ENCODE peak calls at places on chromosomes 6 and 20, in seven cellular contexts. One of them, this sample, is unnamed.
A peak's percentile ranks its signal among the peaks of the same experiment; 100 is the strongest.

GRCh38 chr6:81450180-81450579 is 302.3 kb downstream of the TENT5A start:
- DNase-seq in body of pancreas: no peak
- DNase-seq in NCI-H2081: no peak
- DNase-seq in cardiac fibroblast: peak; percentile 48
- DNase-seq in T-helper 1 cell: no peak
- DNase-seq in stimulated activated CD8-positive, alpha-beta memory T cell treated with anti-CD3 and anti-CD28 coated beads, Interleukin-7, amount 100 ng/mL, for 1 hour: no peak
- DNase-seq in effector CD4-positive, alpha-beta T cell: no peak
- DNase-seq in this sample: no peak

GRCh38 chr6:26300043-26300331 is 65.0 kb upstream of the BTN3A2 start:
- DNase-seq in T-helper 1 cell: no peak
- DNase-seq in stimulated activated CD8-positive, alpha-beta memory T cell treated with anti-CD3 and anti-CD28 coated beads, Interleukin-7, amount 100 ng/mL, for 1 hour: no peak
- DNase-seq in NCI-H2081: no peak
- DNase-seq in effector CD4-positive, alpha-beta T cell: no peak
- DNase-seq in body of pancreas: no peak
- DNase-seq in cardiac fibroblast: no peak
- DNase-seq in this sample: no peak

GRCh38 chr6:116799945-116800344 is 28.9 kb downstream of the GPRC6A start:
- DNase-seq in cardiac fibroblast: no peak
- DNase-seq in T-helper 1 cell: no peak
- DNase-seq in body of pancreas: no peak
- DNase-seq in effector CD4-positive, alpha-beta T cell: no peak
- DNase-seq in stimulated activated CD8-positive, alpha-beta memory T cell treated with anti-CD3 and anti-CD28 coated beads, Interleukin-7, amount 100 ng/mL, for 1 hour: no peak
- DNase-seq in NCI-H2081: no peak
- DNase-seq in this sample: no peak

GRCh38 chr6:62042444-62042843 is 243.6 kb downstream of the KHDRBS2 start:
- DNase-seq in body of pancreas: no peak
- DNase-seq in effector CD4-positive, alpha-beta T cell: no peak
- DNase-seq in cardiac fibroblast: no peak
- DNase-seq in T-helper 1 cell: no peak
- DNase-seq in stimulated activated CD8-positive, alpha-beta memory T cell treated with anti-CD3 and anti-CD28 coated beads, Interleukin-7, amount 100 ng/mL, for 1 hour: no peak
- DNase-seq in NCI-H2081: no peak
- DNase-seq in this sample: no peak

GRCh38 chr6:161446934-161447333 is 173.1 kb upstream of the AGPAT4 start:
- DNase-seq in stimulated activated CD8-positive, alpha-beta memory T cell treated with anti-CD3 and anti-CD28 coated beads, Interleukin-7, amount 100 ng/mL, for 1 hour: no peak
- DNase-seq in T-helper 1 cell: no peak
- DNase-seq in NCI-H2081: no peak
- DNase-seq in body of pancreas: no peak
- DNase-seq in effector CD4-positive, alpha-beta T cell: no peak
- DNase-seq in cardiac fibroblast: no peak
- DNase-seq in this sample: no peak

GRCh38 chr20:63310265-63310971 is 17.4 kb downstream of the COL20A1 start:
- DNase-seq in T-helper 1 cell: no peak
- DNase-seq in effector CD4-positive, alpha-beta T cell: no peak
- DNase-seq in NCI-H2081: no peak
- DNase-seq in stimulated activated CD8-positive, alpha-beta memory T cell treated with anti-CD3 and anti-CD28 coated beads, Interleukin-7, amount 100 ng/mL, for 1 hour: no peak
- DNase-seq in cardiac fibroblast: no peak
- DNase-seq in body of pancreas: no peak
- DNase-seq in this sample: no peak

GRCh38 chr6:121533321-121533841 is 97.9 kb downstream of the GJA1 start:
- DNase-seq in cardiac fibroblast: no peak
- DNase-seq in T-helper 1 cell: no peak
- DNase-seq in effector CD4-positive, alpha-beta T cell: no peak
- DNase-seq in stimulated activated CD8-positive, alpha-beta memory T cell treated with anti-CD3 and anti-CD28 coated beads, Interleukin-7, amount 100 ng/mL, for 1 hour: no peak
- DNase-seq in NCI-H2081: peak; percentile 81
- DNase-seq in body of pancreas: peak; percentile 33
- DNase-seq in this sample: no peak

GRCh38 chr6:16244446-16244845 is 6.1 kb downstream of the GMPR start:
- DNase-seq in stimulated activated CD8-positive, alpha-beta memory T cell treated with anti-CD3 and anti-CD28 coated beads, Interleukin-7, amount 100 ng/mL, for 1 hour: no peak
- DNase-seq in cardiac fibroblast: no peak
- DNase-seq in T-helper 1 cell: no peak
- DNase-seq in body of pancreas: peak; percentile 39
- DNase-seq in NCI-H2081: no peak
- DNase-seq in effector CD4-positive, alpha-beta T cell: no peak
- DNase-seq in this sample: peak; percentile 73

GRCh38 chr6:166586424-166587156 is at the start of gene RAMACL:
- DNase-seq in T-helper 1 cell: no peak
- DNase-seq in cardiac fibroblast: no peak
- DNase-seq in effector CD4-positive, alpha-beta T cell: peak; percentile 30
- DNase-seq in body of pancreas: peak; percentile 62
- DNase-seq in NCI-H2081: peak; percentile 0
- DNase-seq in stimulated activated CD8-positive, alpha-beta memory T cell treated with anti-CD3 and anti-CD28 coated beads, Interleukin-7, amount 100 ng/mL, for 1 hour: no peak
- DNase-seq in this sample: peak; percentile 40

GRCh38 chr20:47713941-47714450 is 71.3 kb downstream of the SULF2 start:
- DNase-seq in stimulated activated CD8-positive, alpha-beta memory T cell treated with anti-CD3 and anti-CD28 coated beads, Interleukin-7, amount 100 ng/mL, for 1 hour: no peak
- DNase-seq in effector CD4-positive, alpha-beta T cell: no peak
- DNase-seq in NCI-H2081: no peak
- DNase-seq in T-helper 1 cell: no peak
- DNase-seq in cardiac fibroblast: peak; percentile 20
- DNase-seq in body of pancreas: no peak
- DNase-seq in this sample: no peak

GRCh38 chr20:36210561-36210960 is 25.7 kb upstream of the AAR2 start:
- DNase-seq in T-helper 1 cell: no peak
- DNase-seq in NCI-H2081: no peak
- DNase-seq in cardiac fibroblast: no peak
- DNase-seq in body of pancreas: no peak
- DNase-seq in effector CD4-positive, alpha-beta T cell: no peak
- DNase-seq in stimulated activated CD8-positive, alpha-beta memory T cell treated with anti-CD3 and anti-CD28 coated beads, Interleukin-7, amount 100 ng/mL, for 1 hour: no peak
- DNase-seq in this sample: no peak

GRCh38 chr6:56096946-56097345 is 150.4 kb downstream of the COL21A1 start:
- DNase-seq in stimulated activated CD8-positive, alpha-beta memory T cell treated with anti-CD3 and anti-CD28 coated beads, Interleukin-7, amount 100 ng/mL, for 1 hour: no peak
- DNase-seq in cardiac fibroblast: no peak
- DNase-seq in body of pancreas: no peak
- DNase-seq in effector CD4-positive, alpha-beta T cell: no peak
- DNase-seq in T-helper 1 cell: no peak
- DNase-seq in NCI-H2081: no peak
- DNase-seq in this sample: no peak

GRCh38 chr20:63830821-63831593 is at the start of gene ZBTB46:
- DNase-seq in body of pancreas: peak; percentile 72
- DNase-seq in cardiac fibroblast: no peak
- DNase-seq in T-helper 1 cell: no peak
- DNase-seq in stimulated activated CD8-positive, alpha-beta memory T cell treated with anti-CD3 and anti-CD28 coated beads, Interleukin-7, amount 100 ng/mL, for 1 hour: no peak
- DNase-seq in NCI-H2081: peak; percentile 60
- DNase-seq in effector CD4-positive, alpha-beta T cell: no peak
- DNase-seq in this sample: peak; percentile 62

GRCh38 chr6:85449388-85449817 is 480 bp upstream of the NT5E start:
- DNase-seq in effector CD4-positive, alpha-beta T cell: no peak
- DNase-seq in stimulated activated CD8-positive, alpha-beta memory T cell treated with anti-CD3 and anti-CD28 coated beads, Interleukin-7, amount 100 ng/mL, for 1 hour: no peak
- DNase-seq in T-helper 1 cell: no peak
- DNase-seq in cardiac fibroblast: peak; percentile 84
- DNase-seq in NCI-H2081: no peak
- DNase-seq in body of pancreas: peak; percentile 12
- DNase-seq in this sample: no peak

GRCh38 chr6:112846711-112847110 is 499.6 kb downstream of the RFPL4B start:
- DNase-seq in NCI-H2081: no peak
- DNase-seq in stimulated activated CD8-positive, alpha-beta memory T cell treated with anti-CD3 and anti-CD28 coated beads, Interleukin-7, amount 100 ng/mL, for 1 hour: no peak
- DNase-seq in body of pancreas: no peak
- DNase-seq in effector CD4-positive, alpha-beta T cell: no peak
- DNase-seq in cardiac fibroblast: no peak
- DNase-seq in T-helper 1 cell: no peak
- DNase-seq in this sample: no peak

GRCh38 chr20:37379967-37380828 is 34.3 kb downstream of the SRC start:
- DNase-seq in stimulated activated CD8-positive, alpha-beta memory T cell treated with anti-CD3 and anti-CD28 coated beads, Interleukin-7, amount 100 ng/mL, for 1 hour: no peak
- DNase-seq in cardiac fibroblast: no peak
- DNase-seq in NCI-H2081: no peak
- DNase-seq in T-helper 1 cell: no peak
- DNase-seq in effector CD4-positive, alpha-beta T cell: no peak
- DNase-seq in body of pancreas: no peak
- DNase-seq in this sample: no peak

GRCh38 chr20:45368221-45368980 is 5.4 kb downstream of the SYS1 start:
- DNase-seq in cardiac fibroblast: no peak
- DNase-seq in effector CD4-positive, alpha-beta T cell: peak; percentile 13
- DNase-seq in body of pancreas: no peak
- DNase-seq in T-helper 1 cell: no peak
- DNase-seq in stimulated activated CD8-positive, alpha-beta memory T cell treated with anti-CD3 and anti-CD28 coated beads, Interleukin-7, amount 100 ng/mL, for 1 hour: no peak
- DNase-seq in NCI-H2081: no peak
- DNase-seq in this sample: no peak

GRCh38 chr6:143575440-143575839 is 63.9 kb upstream of the FUCA2 start:
- DNase-seq in body of pancreas: peak; percentile 48
- DNase-seq in NCI-H2081: peak; percentile 71
- DNase-seq in T-helper 1 cell: peak; percentile 25
- DNase-seq in stimulated activated CD8-positive, alpha-beta memory T cell treated with anti-CD3 and anti-CD28 coated beads, Interleukin-7, amount 100 ng/mL, for 1 hour: peak; percentile 30
- DNase-seq in effector CD4-positive, alpha-beta T cell: peak; percentile 39
- DNase-seq in cardiac fibroblast: peak; percentile 92
- DNase-seq in this sample: peak; percentile 37

GRCh38 chr20:62663484-62664315 is 21.4 kb downstream of the SLCO4A1 start:
- DNase-seq in effector CD4-positive, alpha-beta T cell: no peak
- DNase-seq in T-helper 1 cell: no peak
- DNase-seq in stimulated activated CD8-positive, alpha-beta memory T cell treated with anti-CD3 and anti-CD28 coated beads, Interleukin-7, amount 100 ng/mL, for 1 hour: no peak
- DNase-seq in body of pancreas: no peak
- DNase-seq in cardiac fibroblast: no peak
- DNase-seq in NCI-H2081: no peak
- DNase-seq in this sample: no peak

GRCh38 chr6:118930680-118931079 is 4.3 kb downstream of the MCM9 start:
- DNase-seq in body of pancreas: no peak
- DNase-seq in stimulated activated CD8-positive, alpha-beta memory T cell treated with anti-CD3 and anti-CD28 coated beads, Interleukin-7, amount 100 ng/mL, for 1 hour: no peak
- DNase-seq in NCI-H2081: no peak
- DNase-seq in T-helper 1 cell: no peak
- DNase-seq in effector CD4-positive, alpha-beta T cell: no peak
- DNase-seq in cardiac fibroblast: no peak
- DNase-seq in this sample: no peak

GRCh38 chr6:76162811-76163210 is 90.3 kb upstream of the IMPG1 start:
- DNase-seq in body of pancreas: no peak
- DNase-seq in T-helper 1 cell: no peak
- DNase-seq in NCI-H2081: no peak
- DNase-seq in effector CD4-positive, alpha-beta T cell: no peak
- DNase-seq in cardiac fibroblast: no peak
- DNase-seq in stimulated activated CD8-positive, alpha-beta memory T cell treated with anti-CD3 and anti-CD28 coated beads, Interleukin-7, amount 100 ng/mL, for 1 hour: no peak
- DNase-seq in this sample: no peak

GRCh38 chr20:19210426-19211155 is 1.9 kb upstream of the SLC24A3 start:
- DNase-seq in body of pancreas: no peak
- DNase-seq in cardiac fibroblast: no peak
- DNase-seq in NCI-H2081: no peak
- DNase-seq in effector CD4-positive, alpha-beta T cell: no peak
- DNase-seq in stimulated activated CD8-positive, alpha-beta memory T cell treated with anti-CD3 and anti-CD28 coated beads, Interleukin-7, amount 100 ng/mL, for 1 hour: no peak
- DNase-seq in T-helper 1 cell: no peak
- DNase-seq in this sample: no peak

GRCh38 chr20:5080384-5080877 is 39.3 kb downstream of the PCNA start:
- DNase-seq in NCI-H2081: no peak
- DNase-seq in body of pancreas: peak; percentile 31
- DNase-seq in stimulated activated CD8-positive, alpha-beta memory T cell treated with anti-CD3 and anti-CD28 coated beads, Interleukin-7, amount 100 ng/mL, for 1 hour: no peak
- DNase-seq in T-helper 1 cell: no peak
- DNase-seq in effector CD4-positive, alpha-beta T cell: no peak
- DNase-seq in cardiac fibroblast: peak; percentile 59
- DNase-seq in this sample: peak; percentile 46

GRCh38 chr6:48032156-48032555 is 78.8 kb downstream of the PTCHD4 start:
- DNase-seq in T-helper 1 cell: no peak
- DNase-seq in effector CD4-positive, alpha-beta T cell: no peak
- DNase-seq in NCI-H2081: no peak
- DNase-seq in cardiac fibroblast: peak; percentile 89
- DNase-seq in stimulated activated CD8-positive, alpha-beta memory T cell treated with anti-CD3 and anti-CD28 coated beads, Interleukin-7, amount 100 ng/mL, for 1 hour: no peak
- DNase-seq in body of pancreas: no peak
- DNase-seq in this sample: no peak

GRCh38 chr20:55348201-55348600 is 657.1 kb downstream of the CBLN4 start:
- DNase-seq in T-helper 1 cell: no peak
- DNase-seq in body of pancreas: no peak
- DNase-seq in stimulated activated CD8-positive, alpha-beta memory T cell treated with anti-CD3 and anti-CD28 coated beads, Interleukin-7, amount 100 ng/mL, for 1 hour: no peak
- DNase-seq in effector CD4-positive, alpha-beta T cell: no peak
- DNase-seq in NCI-H2081: no peak
- DNase-seq in cardiac fibroblast: no peak
- DNase-seq in this sample: no peak

GRCh38 chr6:45472383-45472782 is 94.6 kb upstream of the SUPT3H start:
- DNase-seq in body of pancreas: no peak
- DNase-seq in T-helper 1 cell: no peak
- DNase-seq in effector CD4-positive, alpha-beta T cell: no peak
- DNase-seq in cardiac fibroblast: peak; percentile 60
- DNase-seq in stimulated activated CD8-positive, alpha-beta memory T cell treated with anti-CD3 and anti-CD28 coated beads, Interleukin-7, amount 100 ng/mL, for 1 hour: no peak
- DNase-seq in NCI-H2081: no peak
- DNase-seq in this sample: no peak